ENCODE peak calls at places on chromosomes 4 and X, in four cellular contexts. Q, V, O and K are unnamed samples.

GRCh38 chrX:125005863-125006262 is 313.8 kb upstream of the TEX13C start:
- DNase-seq in Q (no peak), V (no peak), O (no peak), K (no peak)

GRCh38 chr4:930827-931193 is 1.3 kb downstream of the GAK start:
- DNase-seq in Q (no peak), V (no peak), O (peak), K (no peak)

GRCh38 chr4:176498857-176499256 is 179.1 kb downstream of the SPCS3 start:
- DNase-seq in Q (peak), V (no peak), O (no peak), K (no peak)

GRCh38 chrX:14029039-14029424 is 660 bp downstream of the GEMIN8 start:
- DNase-seq in Q (no peak), V (peak), O (no peak), K (no peak)

GRCh38 chr4:27397886-27398285 is 537.2 kb downstream of the STIM2 start:
- DNase-seq in Q (peak), V (no peak), O (no peak), K (no peak)

GRCh38 chr4:186116698-186117097 is 12.2 kb downstream of the FAM149A start:
- DNase-seq in Q (no peak), V (no peak), O (no peak), K (no peak)

GRCh38 chrX:123481908-123482873 is 250.7 kb downstream of the THOC2 start:
- DNase-seq in Q (peak), V (peak), O (no peak), K (no peak)

GRCh38 chr4:83454626-83455025 is 997 bp downstream of the HELQ start:
- DNase-seq in Q (peak), V (no peak), O (no peak), K (no peak)

GRCh38 chr4:89242864-89243740 is 64.5 kb downstream of the GPRIN3 start:
- DNase-seq in Q (no peak), V (no peak), O (no peak), K (no peak)

GRCh38 chr4:175469519-175469918 is 342.5 kb downstream of the GPM6A start:
- DNase-seq in Q (peak), V (no peak), O (no peak), K (no peak)

DNA sequence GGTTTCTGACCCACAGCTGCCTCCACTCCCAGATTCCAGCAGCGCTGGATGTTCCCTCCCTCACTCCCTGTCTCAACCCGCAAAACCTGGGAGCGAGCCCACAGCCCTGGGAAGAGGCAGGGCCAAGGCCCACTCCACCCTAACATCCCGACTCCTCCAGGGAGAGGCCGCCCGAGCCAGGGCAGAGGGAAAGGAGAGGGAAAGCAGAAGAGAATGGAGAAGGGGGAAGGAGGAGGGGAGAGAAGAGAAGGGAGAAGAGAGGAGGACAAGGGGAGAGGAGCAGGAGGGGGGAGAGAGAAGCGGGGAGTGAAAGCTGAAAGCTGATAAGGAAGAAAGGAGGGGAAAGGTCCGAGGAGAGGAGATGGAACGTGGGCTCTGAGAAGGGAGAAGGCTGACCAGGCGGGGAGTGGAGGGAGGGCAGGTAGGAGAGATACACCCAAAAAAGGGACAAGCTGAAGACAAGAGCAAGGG is 120.2 kb upstream of the PJA1 start:
- DNase-seq in Q (no peak), V (no peak), O (no peak), K (no peak)
- H3K4me3 ChIP-seq in Q (peak), V (no peak), O (peak), K (peak)

DNA sequence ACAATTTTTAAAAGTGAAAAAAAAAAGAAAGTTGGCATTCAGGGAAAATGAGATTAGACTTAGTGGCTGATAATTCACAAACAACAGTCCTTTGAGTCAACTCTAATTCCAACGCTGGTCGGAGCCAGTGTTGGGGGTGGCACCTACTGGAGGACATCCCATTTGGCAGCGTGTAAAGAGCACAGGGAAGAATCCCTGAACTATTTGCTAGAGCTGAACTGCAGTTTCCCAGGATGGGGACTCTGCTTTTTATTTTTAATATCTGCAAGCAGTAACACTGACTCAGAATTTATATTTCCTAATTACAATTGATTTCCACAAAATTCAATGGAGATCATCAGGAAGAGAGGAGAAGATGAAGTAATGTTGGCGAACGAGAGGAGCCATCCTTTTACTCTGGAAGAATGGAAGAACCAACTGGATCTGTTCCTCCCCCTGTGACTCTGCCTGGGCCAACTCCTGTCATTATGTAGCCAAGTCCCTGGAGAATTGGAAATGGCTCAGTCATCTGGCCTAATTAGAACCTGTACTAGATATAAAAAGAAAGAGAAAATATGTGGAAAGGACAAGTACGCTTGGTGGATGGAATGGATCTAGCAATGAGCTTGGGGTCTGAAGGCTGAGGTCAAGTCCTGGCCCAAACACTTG is 76.7 kb downstream of the IRF2 start:
- DNase-seq in Q (no peak), V (no peak), O (no peak), K (no peak)
- H3K27ac ChIP-seq in Q (no peak), V (no peak), O (no peak), K (no peak)

DNA sequence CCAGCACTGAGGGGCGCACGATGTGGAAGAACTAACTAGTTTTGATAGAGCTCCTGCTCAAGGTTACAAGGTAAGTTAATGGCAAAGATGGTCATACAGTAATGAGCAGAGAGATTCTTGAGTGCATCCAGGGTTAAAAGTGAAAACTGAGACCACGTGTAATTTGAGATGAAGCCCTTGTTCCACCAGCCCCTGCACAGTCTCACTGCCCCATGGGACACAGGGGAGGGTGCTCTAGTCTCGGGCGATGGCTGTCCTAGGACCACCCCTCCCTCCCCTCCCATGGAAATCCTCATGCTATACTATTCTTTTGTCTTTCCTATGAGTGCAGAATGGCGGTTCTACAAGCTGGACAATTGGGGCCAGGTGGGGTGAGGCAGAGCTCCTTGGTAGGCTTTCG is 1.8 kb downstream of the G6PD start:
- DNase-seq in Q (no peak), V (no peak), O (no peak), K (no peak)
- H3K4me3 ChIP-seq in Q (peak), V (no peak), O (no peak), K (peak)

DNA sequence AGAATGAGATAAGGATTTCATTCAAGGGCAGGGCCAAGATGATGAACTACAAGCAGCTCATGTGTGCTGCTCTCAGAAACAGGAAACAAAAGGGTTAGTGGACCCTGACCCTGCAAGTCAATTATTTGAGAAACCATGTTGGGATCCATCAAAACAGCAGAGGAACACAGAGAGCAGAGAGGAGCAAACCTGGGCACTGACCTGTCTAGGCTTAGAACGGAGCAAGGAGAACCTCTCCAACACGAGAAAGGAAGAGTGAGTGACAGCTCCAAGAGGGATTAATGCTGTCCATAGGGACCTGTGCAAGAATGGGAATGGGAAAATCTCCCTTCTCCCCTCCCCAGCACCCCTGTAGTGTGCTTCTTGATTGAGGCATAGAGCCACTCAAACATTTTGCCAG is 53.9 kb upstream of the UGT2B4 start:
- DNase-seq in Q (no peak), V (no peak), O (no peak), K (no peak)
- H3K27ac ChIP-seq in Q (no peak), V (no peak), O (no peak), K (no peak)

GRCh38 chr4:183250831-183251230 is 69.2 kb downstream of the CLDN22 start:
- DNase-seq in Q (no peak), V (no peak), O (no peak), K (no peak)
- H3K4me3 ChIP-seq in Q (no peak), V (no peak), O (no peak), K (no peak)

DNA sequence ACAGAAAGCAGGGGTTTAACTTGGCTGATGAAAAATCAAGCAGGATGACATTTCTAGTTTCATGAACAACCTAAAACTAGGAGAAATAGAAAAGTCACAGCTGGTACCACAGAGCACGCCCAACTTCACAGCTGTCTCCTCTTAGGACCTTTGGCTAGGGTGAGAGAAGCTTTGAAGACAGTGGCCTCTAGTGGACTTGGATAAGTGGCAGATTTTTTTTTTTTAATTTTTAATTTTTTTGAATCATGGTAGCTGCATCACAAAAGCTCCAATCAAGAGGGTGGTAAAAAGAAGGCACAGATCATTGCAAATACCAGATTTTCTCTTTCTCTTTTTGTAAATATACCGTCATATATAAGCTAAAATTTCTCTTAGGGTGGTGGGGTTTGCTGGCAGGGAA is 20.2 kb upstream of the MAP3K15 start:
- DNase-seq in Q (no peak), V (no peak), O (no peak), K (no peak)
- H3K27ac ChIP-seq in Q (no peak), V (no peak), O (no peak), K (no peak)

DNA sequence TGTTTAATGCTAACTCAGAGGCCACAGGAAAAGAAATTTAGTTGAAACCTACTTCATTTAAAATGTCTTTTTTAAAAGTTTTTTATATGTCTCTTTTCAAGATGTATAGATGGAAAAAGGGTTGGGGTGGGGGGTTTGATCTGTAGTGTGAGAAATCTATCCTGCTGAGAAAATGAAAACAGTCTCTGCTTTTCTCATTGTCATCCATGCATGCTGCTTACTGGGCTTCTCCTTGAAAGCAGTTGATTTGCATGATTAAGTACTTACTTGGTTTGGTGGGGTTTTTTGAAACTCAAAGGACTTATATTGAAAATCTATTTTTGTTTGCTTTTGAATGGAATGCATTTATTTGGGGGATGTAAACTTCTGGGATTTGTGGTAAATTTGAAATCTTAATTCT is 313.6 kb upstream of the DKK2 start:
- DNase-seq in Q (no peak), V (no peak), O (no peak), K (no peak)
- H3K4me3 ChIP-seq in Q (no peak), V (no peak), O (no peak), K (no peak)

DNA sequence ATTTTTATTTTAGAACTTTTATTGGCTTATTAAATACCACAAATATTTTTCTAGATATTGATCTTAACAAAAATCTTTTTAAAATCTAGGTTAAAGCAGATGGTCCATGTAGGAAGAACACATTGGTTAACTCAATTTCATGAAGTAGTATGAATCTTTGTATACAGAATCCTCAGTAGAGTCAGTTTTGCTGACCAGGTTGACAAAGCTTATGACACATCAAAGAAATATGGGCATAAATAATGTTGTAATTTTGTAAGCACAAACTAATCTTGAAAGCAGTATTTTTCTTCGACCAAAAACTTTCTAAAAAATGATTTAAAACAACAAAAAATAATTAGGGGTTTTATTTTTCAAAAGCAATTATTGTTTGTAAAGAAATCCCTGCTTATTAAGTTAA is 479.3 kb upstream of the PCDH10 start:
- DNase-seq in Q (no peak), V (no peak), O (no peak), K (no peak)
- H3K27ac ChIP-seq in Q (no peak), V (no peak), O (no peak), K (no peak)